ENCODE peak calls at places on chromosomes 4 and X, in four cellular contexts. K, T, B and R are unnamed samples.

GRCh38 chr4:703336-704197 is 2.1 kb upstream of the PCGF3 start:
- DNase-seq in K (no peak), T (no peak), B (no peak), R (no peak)

GRCh38 chrX:18719852-18720251 is 12.4 kb downstream of the PPEF1 start:
- DNase-seq in K (no peak), T (no peak), B (no peak), R (no peak)

GRCh38 chrX:55312655-55313054 is 47.9 kb upstream of the PAGE3 start:
- DNase-seq in K (no peak), T (no peak), B (no peak), R (no peak)

GRCh38 chr4:19386786-19387185 is 864.9 kb upstream of the SLIT2 start:
- DNase-seq in K (no peak), T (no peak), B (no peak), R (no peak)

GRCh38 chr4:8914461-8915171 is 43.0 kb upstream of the HMX1 start:
- DNase-seq in K (no peak), T (no peak), B (no peak), R (no peak)

GRCh38 chr4:91758487-91758886 is 545.3 kb upstream of the GRID2 start:
- DNase-seq in K (no peak), T (no peak), B (no peak), R (no peak)

GRCh38 chr4:81722229-81722900 is 250.7 kb upstream of the RASGEF1B start:
- DNase-seq in K (no peak), T (no peak), B (peak), R (no peak)

GRCh38 chr4:107265859-107266258 is 229.7 kb upstream of the DKK2 start:
- DNase-seq in K (no peak), T (no peak), B (no peak), R (no peak)

GRCh38 chr4:91092398-91092955 is 965.3 kb downstream of the CCSER1 start:
- DNase-seq in K (no peak), T (no peak), B (no peak), R (no peak)

GRCh38 chr4:68082758-68083157 is 46.9 kb downstream of the TMPRSS11F start:
- DNase-seq in K (no peak), T (no peak), B (no peak), R (no peak)

GRCh38 chr4:113837397-113837796 is 75.9 kb upstream of the CAMK2D start:
- DNase-seq in K (no peak), T (no peak), B (no peak), R (no peak)

GRCh38 chr4:130468340-130468739 is 1372.4 kb downstream of the C4orf33 start:
- DNase-seq in K (no peak), T (no peak), B (no peak), R (no peak)

GRCh38 chr4:24053906-24054305 is 164.1 kb upstream of the PPARGC1A start:
- DNase-seq in K (no peak), T (no peak), B (no peak), R (no peak)

GRCh38 chr4:1278336-1278670 is 11.4 kb upstream of the MAEA start:
- DNase-seq in K (no peak), T (no peak), B (no peak), R (no peak)

GRCh38 chr4:111630705-111631104 is 514.5 kb upstream of the FAM241A start:
- DNase-seq in K (no peak), T (no peak), B (no peak), R (no peak)

GRCh38 chrX:19046343-19047215 is 62.7 kb upstream of the PHKA2 start:
- DNase-seq in K (no peak), T (no peak), B (no peak), R (no peak)

GRCh38 chrX:41553688-41554087 is 106.5 kb downstream of the NYX start:
- DNase-seq in K (no peak), T (no peak), B (no peak), R (no peak)

GRCh38 chr4:44493924-44494323 is 45.3 kb upstream of the KCTD8 start:
- DNase-seq in K (no peak), T (no peak), B (no peak), R (no peak)

GRCh38 chr4:17138847-17139246 is 240.4 kb upstream of the LDB2 start:
- DNase-seq in K (no peak), T (no peak), B (no peak), R (no peak)

GRCh38 chr4:185734214-185734613 is 77.8 kb downstream of the SORBS2 start:
- DNase-seq in K (no peak), T (no peak), B (no peak), R (no peak)

GRCh38 chrX:107674480-107675364 is 46.4 kb downstream of the PRPS1 start:
- DNase-seq in K (peak), T (no peak), B (peak), R (peak)

GRCh38 chrX:22345884-22346283 is 73.2 kb downstream of the CBLL2 start:
- DNase-seq in K (no peak), T (no peak), B (no peak), R (no peak)

GRCh38 chr4:123300625-123301024 is 96.0 kb upstream of the SPRY1 start:
- DNase-seq in K (no peak), T (no peak), B (no peak), R (no peak)

GRCh38 chrX:46953597-46953996 is 41.4 kb downstream of the JADE3 start:
- DNase-seq in K (no peak), T (no peak), B (no peak), R (no peak)

GRCh38 chr4:146545102-146545501 is 23.4 kb upstream of the SLC10A7 start:
- DNase-seq in K (no peak), T (no peak), B (no peak), R (no peak)

GRCh38 chrX:357693-358471 is 28.8 kb downstream of the PPP2R3B start:
- DNase-seq in K (peak), T (peak), B (no peak), R (no peak)

GRCh38 chrX:7225338-7225737 is 77.4 kb upstream of the PUDP start:
- DNase-seq in K (no peak), T (no peak), B (no peak), R (no peak)

GRCh38 chrX:149979126-149979644 is 40.9 kb upstream of the EOLA2 start:
- DNase-seq in K (no peak), T (no peak), B (no peak), R (no peak)

GRCh38 chrX:153703036-153703370 is 15.3 kb downstream of the SLC6A8 start:
- DNase-seq in K (peak), T (no peak), B (no peak), R (no peak)

GRCh38 chrX:74458738-74459137 is 37.4 kb downstream of the SLC16A2 start:
- DNase-seq in K (no peak), T (no peak), B (no peak), R (no peak)